ENCODE peak calls at places on chromosome 14, in four cellular contexts. D is A172, X is dermis microvascular lymphatic vessel endothelial cell, Q is mucosa of descending colon. C is an unnamed sample.

GRCh38 chr14:77088219-77088618 is 9.8 kb upstream of the CIPC start:
- DNase-seq in D (no peak), X (no peak), Q (no peak), C (peak; percentile 83)

GRCh38 chr14:88995437-88996198 is 171.2 kb downstream of the TTC8 start:
- DNase-seq in D (peak; percentile 46), X (no peak), Q (no peak), C (no peak)

GRCh38 chr14:95184413-95184790 is 27.1 kb upstream of the DICER1 start:
- DNase-seq in D (no peak), X (no peak), Q (no peak), C (no peak)

GRCh38 chr14:20997564-20997963 is 1.5 kb upstream of the SLC39A2 start:
- DNase-seq in D (no peak), X (no peak), Q (no peak), C (no peak)

GRCh38 chr14:101033446-101034165 is 130.1 kb upstream of the RTL1 start:
- DNase-seq in D (no peak), X (no peak), Q (no peak), C (no peak)

GRCh38 chr14:87745507-87746118 is 247.4 kb downstream of the GALC start:
- DNase-seq in D (peak; percentile 19), X (peak; percentile 2), Q (no peak), C (no peak)

GRCh38 chr14:54901380-54902142 is 1.1 kb downstream of the GCH1 start:
- DNase-seq in D (no peak), X (no peak), Q (no peak), C (peak; percentile 29)

GRCh38 chr14:103292426-103293374 is 41.3 kb upstream of the EIF5 start:
- DNase-seq in D (peak; percentile 42), X (peak; percentile 54), Q (no peak), C (peak; percentile 84)

GRCh38 chr14:94481468-94482131 is 5.6 kb upstream of the SERPINA9 start:
- DNase-seq in D (peak; percentile 47), X (no peak), Q (no peak), C (no peak)

GRCh38 chr14:21090194-21090939 is 8.1 kb downstream of the ZNF219 start:
- DNase-seq in D (no peak), X (no peak), Q (peak; percentile 65), C (peak; percentile 59)

GRCh38 chr14:34220921-34221320 is 241.1 kb downstream of the SPTSSA start:
- DNase-seq in D (no peak), X (no peak), Q (no peak), C (no peak)

GRCh38 chr14:84857571-84857970 is 672.4 kb upstream of the FLRT2 start:
- DNase-seq in D (no peak), X (no peak), Q (no peak), C (no peak)

GRCh38 chr14:105908481-105908911 is 382.1 kb downstream of the TMEM121 start:
- DNase-seq in D (no peak), X (no peak), Q (no peak), C (peak; percentile 18)

GRCh38 chr14:96502621-96503251 is 554 bp downstream of the PAPOLA start:
- DNase-seq in D (peak; percentile 8), X (peak; percentile 41), Q (peak; percentile 80), C (peak; percentile 58)